ENCODE peak calls at places on chromosome 5, in five cellular contexts. M, X, R, W and V are unnamed samples.

GRCh38 chr5:59517926-59518585 is 375.5 kb downstream of the PDE4D start:
- DNase-seq in M (no peak), X (no peak), R (no peak), W (peak), V (no peak)

GRCh38 chr5:15850536-15850935 is 329.1 kb downstream of the MARCHF11 start:
- DNase-seq in M (no peak), X (no peak), R (no peak), W (no peak), V (no peak)

GRCh38 chr5:167995844-167996400 is 295.5 kb upstream of the WWC1 start:
- DNase-seq in M (no peak), X (no peak), R (no peak), W (peak), V (no peak)

GRCh38 chr5:149526855-149527590 is 24.2 kb downstream of the CSNK1A1 start:
- DNase-seq in M (no peak), X (no peak), R (no peak), W (no peak), V (no peak)

GRCh38 chr5:177027665-177028064 is 5.2 kb downstream of the ZNF346 start:
- DNase-seq in M (no peak), X (no peak), R (no peak), W (no peak), V (no peak)

GRCh38 chr5:53512539-53512938 is 32.1 kb downstream of the FST start:
- DNase-seq in M (no peak), X (no peak), R (no peak), W (peak), V (no peak)

GRCh38 chr5:142500506-142500905 is 175.7 kb upstream of the SPRY4 start:
- DNase-seq in M (no peak), X (no peak), R (no peak), W (no peak), V (no peak)

GRCh38 chr5:96567188-96567587 is 95.0 kb upstream of the CAST start:
- DNase-seq in M (no peak), X (no peak), R (no peak), W (no peak), V (no peak)

GRCh38 chr5:170338272-170338671 is 40.7 kb upstream of the LCP2 start:
- DNase-seq in M (no peak), X (no peak), R (no peak), W (no peak), V (no peak)

GRCh38 chr5:96067902-96068614 is 106.4 kb upstream of the ELL2 start:
- DNase-seq in M (no peak), X (no peak), R (no peak), W (peak), V (no peak)

GRCh38 chr5:136655429-136655828 is 290.1 kb upstream of the TRPC7 start:
- DNase-seq in M (no peak), X (no peak), R (no peak), W (peak), V (no peak)

GRCh38 chr5:153256-153655 is 38.0 kb upstream of the LRRC14B start:
- DNase-seq in M (no peak), X (no peak), R (no peak), W (no peak), V (no peak)

GRCh38 chr5:97266576-97266975 is 83.5 kb upstream of the RIOK2 start:
- DNase-seq in M (no peak), X (no peak), R (no peak), W (no peak), V (no peak)

GRCh38 chr5:57825026-57825683 is 342.5 kb upstream of the ACTBL2 start:
- DNase-seq in M (no peak), X (no peak), R (no peak), W (no peak), V (no peak)

GRCh38 chr5:1106385-1107166 is 5.3 kb downstream of the SLC12A7 start:
- DNase-seq in M (peak), X (no peak), R (no peak), W (no peak), V (no peak)

GRCh38 chr5:173020643-173021042 is 35.5 kb upstream of the CREBRF start:
- DNase-seq in M (no peak), X (no peak), R (no peak), W (no peak), V (no peak)

GRCh38 chr5:151238303-151238741 is 14.4 kb upstream of the CCDC69 start:
- DNase-seq in M (no peak), X (no peak), R (peak), W (no peak), V (no peak)

GRCh38 chr5:140855772-140856674 is at the start of gene PCDHA10:
- DNase-seq in M (no peak), X (no peak), R (no peak), W (no peak), V (no peak)

GRCh38 chr5:36928947-36929346 is 52.4 kb downstream of the NIPBL start:
- DNase-seq in M (no peak), X (no peak), R (no peak), W (peak), V (no peak)

GRCh38 chr5:135030123-135030517 is 3.9 kb downstream of the PITX1 start:
- DNase-seq in M (no peak), X (no peak), R (no peak), W (no peak), V (no peak)